ENCODE peak calls at places on chromosome 10, in ten cellular contexts. Y is breast epithelium, T is kidney, E is ovary, G is uterus, P is prostate gland, N is coronary artery, S is heart left ventricle, A is neural progenitor cell, O is A549. Q is an unnamed sample.

GRCh38 chr10:47025540-47026300 is 114.5 kb downstream of the PTPN20 start:
- DNase-seq in Y (no peak), T (no peak), E (peak), G (no peak), P (no peak), N (peak), S (peak), A (no peak), O (no peak), Q (no peak)

GRCh38 chr10:43502931-43503330 is 66.0 kb downstream of the ZNF487 start:
- DNase-seq in Y (no peak), T (no peak), E (no peak), G (no peak), P (no peak), N (no peak), S (no peak), A (no peak), O (no peak), Q (no peak)

GRCh38 chr10:22369433-22370072 is 24.3 kb downstream of the SPAG6 start:
- DNase-seq in Y (no peak), T (no peak), E (no peak), G (no peak), P (no peak), N (no peak), S (no peak), A (no peak), O (no peak), Q (no peak)

GRCh38 chr10:124566981-124567835 is 105.6 kb downstream of the LHPP start:
- DNase-seq in Y (no peak), T (peak), E (no peak), G (no peak), P (no peak), N (no peak), S (no peak), A (no peak), O (no peak), Q (no peak)

GRCh38 chr10:117656385-117657367 is 114.1 kb downstream of the EMX2 start:
- DNase-seq in Y (no peak), T (no peak), E (no peak), G (no peak), P (no peak), N (no peak), S (no peak), A (no peak), O (no peak), Q (no peak)

GRCh38 chr10:88114368-88114767 is 250.9 kb downstream of the PTEN start:
- DNase-seq in Y (no peak), T (no peak), E (no peak), G (no peak), P (no peak), N (no peak), S (peak), A (peak), O (peak), Q (no peak)

GRCh38 chr10:23293145-23293724 is 51.4 kb downstream of the C10orf67 start:
- DNase-seq in Y (no peak), T (no peak), E (no peak), G (no peak), P (no peak), N (no peak), S (no peak), A (peak), O (peak), Q (no peak)

GRCh38 chr10:113666682-113667252 is 2.9 kb upstream of the NRAP start:
- DNase-seq in Y (no peak), T (no peak), E (no peak), G (no peak), P (no peak), N (no peak), S (no peak), A (no peak), O (no peak), Q (no peak)

GRCh38 chr10:73261362-73261995 is 9.0 kb upstream of the MRPS16 start:
- DNase-seq in Y (no peak), T (no peak), E (no peak), G (no peak), P (no peak), N (no peak), S (no peak), A (no peak), O (no peak), Q (no peak)

GRCh38 chr10:33927347-33927746 is 592.9 kb upstream of the NRP1 start:
- DNase-seq in Y (no peak), T (no peak), E (no peak), G (no peak), P (no peak), N (no peak), S (no peak), A (no peak), O (no peak), Q (no peak)

GRCh38 chr10:5587151-5588079 is 62.7 kb downstream of the CALML3 start:
- DNase-seq in Y (no peak), T (peak), E (no peak), G (peak), P (no peak), N (no peak), S (peak), A (no peak), O (no peak), Q (no peak)

GRCh38 chr10:99433378-99434020 is 3.1 kb upstream of the GOT1 start:
- DNase-seq in Y (no peak), T (no peak), E (no peak), G (no peak), P (no peak), N (no peak), S (no peak), A (no peak), O (no peak), Q (no peak)

GRCh38 chr10:24383681-24384106 is 174.8 kb downstream of the KIAA1217 start:
- DNase-seq in Y (peak), T (peak), E (peak), G (peak), P (peak), N (peak), S (peak), A (peak), O (peak), Q (peak)

GRCh38 chr10:96450514-96451207 is 63.1 kb downstream of the TLL2 start:
- DNase-seq in Y (no peak), T (no peak), E (no peak), G (no peak), P (no peak), N (no peak), S (no peak), A (peak), O (no peak), Q (no peak)

GRCh38 chr10:122490786-122491680 is 29.7 kb downstream of the HTRA1 start:
- DNase-seq in Y (no peak), T (peak), E (peak), G (peak), P (peak), N (no peak), S (no peak), A (no peak), O (no peak), Q (no peak)

GRCh38 chr10:97733256-97733655 is 3.7 kb upstream of the ZFYVE27 start:
- DNase-seq in Y (no peak), T (no peak), E (no peak), G (no peak), P (no peak), N (no peak), S (no peak), A (no peak), O (no peak), Q (no peak)

GRCh38 chr10:131140606-131141005 is 170.9 kb downstream of the TCERG1L start:
- DNase-seq in Y (peak), T (no peak), E (no peak), G (no peak), P (no peak), N (no peak), S (no peak), A (no peak), O (no peak), Q (no peak)

GRCh38 chr10:124944982-124945381 is 3.1 kb downstream of the ZRANB1 start:
- DNase-seq in Y (no peak), T (no peak), E (no peak), G (no peak), P (no peak), N (no peak), S (no peak), A (no peak), O (no peak), Q (no peak)

GRCh38 chr10:49056356-49056755 is 59.0 kb downstream of the VSTM4 start:
- DNase-seq in Y (no peak), T (no peak), E (no peak), G (no peak), P (no peak), N (no peak), S (no peak), A (no peak), O (no peak), Q (no peak)

GRCh38 chr10:28661035-28661434 is 16.3 kb upstream of the BAMBI start:
- DNase-seq in Y (no peak), T (no peak), E (no peak), G (no peak), P (no peak), N (no peak), S (no peak), A (no peak), O (no peak), Q (no peak)

GRCh38 chr10:104580321-104580720 is 60.8 kb upstream of the SORCS3 start:
- DNase-seq in Y (no peak), T (no peak), E (no peak), G (no peak), P (no peak), N (no peak), S (no peak), A (no peak), O (no peak), Q (no peak)

GRCh38 chr10:113576853-113577252 is 24.0 kb downstream of the HABP2 start:
- DNase-seq in Y (no peak), T (no peak), E (no peak), G (no peak), P (no peak), N (no peak), S (no peak), A (peak), O (no peak), Q (no peak)

GRCh38 chr10:3059974-3060373 is 7.4 kb upstream of the PFKP start:
- DNase-seq in Y (no peak), T (no peak), E (no peak), G (no peak), P (no peak), N (peak), S (no peak), A (no peak), O (no peak), Q (no peak)

GRCh38 chr10:100724531-100725027 is 20.8 kb upstream of the PAX2 start:
- DNase-seq in Y (no peak), T (peak), E (no peak), G (no peak), P (no peak), N (no peak), S (no peak), A (no peak), O (no peak), Q (no peak)

GRCh38 chr10:74916283-74916682 is 89.9 kb downstream of the KAT6B start:
- DNase-seq in Y (no peak), T (no peak), E (no peak), G (no peak), P (no peak), N (no peak), S (no peak), A (no peak), O (no peak), Q (no peak)

GRCh38 chr10:3665316-3665908 is 119.6 kb downstream of the KLF6 start:
- DNase-seq in Y (no peak), T (no peak), E (no peak), G (no peak), P (no peak), N (no peak), S (no peak), A (no peak), O (no peak), Q (no peak)

GRCh38 chr10:88895252-88895651 is 15.2 kb downstream of the STAMBPL1 start:
- DNase-seq in Y (no peak), T (no peak), E (no peak), G (no peak), P (no peak), N (no peak), S (no peak), A (no peak), O (no peak), Q (no peak)

GRCh38 chr10:19922236-19922963 is 106.2 kb downstream of the PLXDC2 start:
- DNase-seq in Y (no peak), T (no peak), E (no peak), G (peak), P (peak), N (no peak), S (no peak), A (no peak), O (no peak), Q (no peak)

GRCh38 chr10:29266641-29267040 is 22.2 kb upstream of the LYZL1 start:
- DNase-seq in Y (no peak), T (no peak), E (no peak), G (no peak), P (no peak), N (no peak), S (no peak), A (peak), O (no peak), Q (no peak)

GRCh38 chr10:43250925-43251663 is 15.8 kb downstream of the RASGEF1A start:
- DNase-seq in Y (no peak), T (peak), E (no peak), G (no peak), P (no peak), N (peak), S (peak), A (no peak), O (no peak), Q (no peak)

GRCh38 chr10:90227259-90227658 is 525.9 kb downstream of the KIF20B start:
- DNase-seq in Y (no peak), T (no peak), E (no peak), G (no peak), P (no peak), N (no peak), S (no peak), A (no peak), O (no peak), Q (no peak)

GRCh38 chr10:76403876-76404275 is 972.5 kb downstream of the LRMDA start:
- DNase-seq in Y (no peak), T (no peak), E (no peak), G (no peak), P (no peak), N (no peak), S (no peak), A (no peak), O (no peak), Q (no peak)

GRCh38 chr10:104589871-104590270 is 51.2 kb upstream of the SORCS3 start:
- DNase-seq in Y (no peak), T (no peak), E (no peak), G (no peak), P (no peak), N (no peak), S (no peak), A (no peak), O (peak), Q (no peak)

GRCh38 chr10:78149193-78149592 is 115.5 kb downstream of the RPS24 start:
- DNase-seq in Y (no peak), T (no peak), E (no peak), G (no peak), P (no peak), N (no peak), S (no peak), A (no peak), O (no peak), Q (no peak)
- H3K27ac ChIP-seq in Y (no peak), T (no peak), E (no peak), G (no peak), P (no peak), N (no peak), S (no peak), A (no peak), O (no peak), Q (no peak)

GRCh38 chr10:30893208-30893607 is 138.5 kb downstream of the ZNF438 start:
- DNase-seq in Y (no peak), T (no peak), E (no peak), G (no peak), P (no peak), N (no peak), S (no peak), A (no peak), O (no peak), Q (no peak)
- H3K27ac ChIP-seq in Y (no peak), T (no peak), E (no peak), G (no peak), P (no peak), N (no peak), S (no peak), A (no peak), O (no peak), Q (no peak)

GRCh38 chr10:80188713-80189112 is 16.6 kb downstream of the ANXA11 start:
- DNase-seq in Y (no peak), T (peak), E (no peak), G (no peak), P (no peak), N (peak), S (no peak), A (no peak), O (no peak), Q (no peak)
- H3K27ac ChIP-seq in Y (peak), T (no peak), E (no peak), G (no peak), P (no peak), N (no peak), S (peak), A (no peak), O (no peak), Q (no peak)

GRCh38 chr10:132401396-132402168 is 4.6 kb downstream of the PWWP2B start:
- DNase-seq in Y (no peak), T (peak), E (peak), G (no peak), P (no peak), N (no peak), S (no peak), A (no peak), O (no peak), Q (no peak)

GRCh38 chr10:132400547-132401151 is 3.6 kb downstream of the PWWP2B start:
- DNase-seq in Y (no peak), T (peak), E (peak), G (no peak), P (no peak), N (no peak), S (no peak), A (no peak), O (no peak), Q (no peak)

GRCh38 chr10:132399117-132400035 is 2.4 kb downstream of the PWWP2B start:
- DNase-seq in Y (no peak), T (peak), E (peak), G (peak), P (no peak), N (no peak), S (no peak), A (no peak), O (no peak), Q (no peak)

GRCh38 chr10:132398566-132398991 is 1.6 kb downstream of the PWWP2B start:
- DNase-seq in Y (no peak), T (peak), E (peak), G (peak), P (no peak), N (no peak), S (no peak), A (no peak), O (no peak), Q (no peak)

DNA sequence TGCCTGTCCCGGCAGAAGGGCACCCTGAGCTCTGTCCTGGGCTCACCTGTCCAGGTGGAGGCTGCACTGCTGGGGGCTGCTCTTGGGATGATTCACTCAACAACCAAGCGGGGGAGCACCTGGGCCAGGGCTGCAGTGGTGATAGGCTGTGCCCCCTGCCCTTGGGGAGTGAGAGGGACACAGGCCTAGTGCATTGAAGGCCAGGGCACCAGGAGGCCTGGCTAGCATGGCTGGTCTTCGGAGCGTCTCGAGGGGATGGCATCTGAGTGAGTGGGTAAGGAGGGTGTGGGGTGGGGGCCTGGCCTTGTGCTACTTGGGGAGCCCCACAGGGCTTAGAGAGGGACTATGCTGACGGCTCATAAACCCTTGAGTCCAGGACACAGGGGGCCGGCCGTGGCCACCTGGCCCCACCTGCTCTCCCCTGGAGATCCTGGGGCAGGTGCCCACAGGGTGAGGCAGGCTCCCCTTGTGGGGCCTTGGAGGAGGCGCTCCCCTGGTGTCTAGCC is 3.1 kb downstream of the PWWP2B start:
- DNase-seq in Y (no peak), T (peak), E (no peak), G (no peak), P (no peak), N (no peak), S (no peak), A (no peak), O (no peak), Q (no peak)
- H3K27ac ChIP-seq in Y (no peak), T (no peak), E (no peak), G (peak), P (peak), N (no peak), S (peak), A (no peak), O (no peak), Q (no peak)

GRCh38 chr10:132559538-132559937 is 22.0 kb downstream of the INPP5A start:
- DNase-seq in Y (no peak), T (no peak), E (no peak), G (no peak), P (no peak), N (no peak), S (no peak), A (no peak), O (no peak), Q (no peak)
- H3K27ac ChIP-seq in Y (no peak), T (no peak), E (no peak), G (no peak), P (no peak), N (no peak), S (no peak), A (no peak), O (no peak), Q (no peak)

GRCh38 chr10:102492983-102493382 is 9.5 kb downstream of the ACTR1A start:
- DNase-seq in Y (no peak), T (no peak), E (peak), G (no peak), P (peak), N (no peak), S (no peak), A (no peak), O (no peak), Q (no peak)

GRCh38 chr10:102493771-102494170 is 8.7 kb downstream of the ACTR1A start:
- DNase-seq in Y (no peak), T (no peak), E (no peak), G (no peak), P (no peak), N (no peak), S (no peak), A (no peak), O (no peak), Q (no peak)

GRCh38 chr10:102491136-102491535 is 11.4 kb downstream of the ACTR1A start:
- DNase-seq in Y (no peak), T (no peak), E (no peak), G (no peak), P (no peak), N (no peak), S (no peak), A (no peak), O (no peak), Q (no peak)

GRCh38 chr10:102497545-102497944 is 5.0 kb downstream of the ACTR1A start:
- DNase-seq in Y (no peak), T (no peak), E (no peak), G (no peak), P (no peak), N (no peak), S (no peak), A (no peak), O (no peak), Q (no peak)

GRCh38 chr10:102492344-102492939 is 10.1 kb downstream of the ACTR1A start:
- DNase-seq in Y (no peak), T (no peak), E (no peak), G (no peak), P (no peak), N (no peak), S (no peak), A (no peak), O (no peak), Q (no peak)
- H3K27ac ChIP-seq in Y (no peak), T (no peak), E (no peak), G (no peak), P (peak), N (peak), S (peak), A (no peak), O (no peak), Q (no peak)

GRCh38 chr10:80163741-80164341 is 31.3 kb downstream of the PLAC9 start:
- DNase-seq in Y (no peak), T (no peak), E (no peak), G (peak), P (no peak), N (peak), S (no peak), A (peak), O (no peak), Q (peak)
- H3K27ac ChIP-seq in Y (peak), T (no peak), E (no peak), G (peak), P (no peak), N (peak), S (peak), A (no peak), O (peak), Q (peak)

Q was measured in tibial nerve.